ENCODE peak calls at places on chromosomes 11 and 22, in six cellular contexts. R, N, K, Q, D and T are unnamed samples.

GRCh38 chr11:79150320-79150719 is 290.5 kb downstream of the TENM4 start:
- DNase-seq in D (peak), R (no peak), N (no peak), K (no peak), Q (no peak), T (no peak)

GRCh38 chr11:69816671-69817070 is 2.5 kb downstream of the FGF3 start:
- DNase-seq in Q (no peak), N (no peak), D (peak), K (no peak), R (no peak), T (no peak)

GRCh38 chr11:11373934-11374333 is 20.9 kb upstream of the CSNK2A3 start:
- DNase-seq in Q (no peak), D (no peak), K (no peak), N (no peak), R (no peak), T (no peak)

GRCh38 chr11:130711193-130711592 is 205.1 kb downstream of the SNX19 start:
- DNase-seq in K (no peak), D (no peak), N (no peak), Q (peak), R (no peak), T (no peak)

GRCh38 chr11:114102993-114103896 is 43.7 kb downstream of the ZBTB16 start:
- DNase-seq in N (no peak), Q (no peak), R (peak), D (no peak), K (peak), T (no peak)

GRCh38 chr11:12457030-12457600 is 79.7 kb downstream of the PARVA start:
- DNase-seq in N (no peak), R (no peak), Q (peak), D (no peak), K (no peak), T (no peak)

GRCh38 chr11:12287009-12287373 is 90.4 kb upstream of the PARVA start:
- DNase-seq in K (peak), R (peak), N (peak), Q (peak), D (no peak), T (no peak)

GRCh38 chr22:26894766-26895485 is 237.5 kb downstream of the MIAT start:
- DNase-seq in R (no peak), Q (peak), N (peak), D (no peak), K (peak), T (no peak)

GRCh38 chr22:45007946-45008852 is 1.6 kb downstream of the PHF21B start:
- DNase-seq in N (no peak), Q (no peak), K (no peak), R (no peak), D (no peak), T (peak)

GRCh38 chr11:86164106-86164505 is 80.4 kb upstream of the EED start:
- DNase-seq in D (no peak), Q (no peak), K (no peak), N (no peak), R (no peak), T (no peak)
- TF ChIP-seq POLR2A in D (no peak), Q (no peak), K (no peak), N (no peak), R (no peak), T (no peak)

GRCh38 chr11:37248145-37248544 is 650.1 kb upstream of the RAG2 start:
- DNase-seq in N (no peak), Q (no peak), R (no peak), K (no peak), D (no peak), T (no peak)
- TF ChIP-seq POLR2A in N (no peak), Q (no peak), R (no peak), K (no peak), D (no peak), T (no peak)

DNA sequence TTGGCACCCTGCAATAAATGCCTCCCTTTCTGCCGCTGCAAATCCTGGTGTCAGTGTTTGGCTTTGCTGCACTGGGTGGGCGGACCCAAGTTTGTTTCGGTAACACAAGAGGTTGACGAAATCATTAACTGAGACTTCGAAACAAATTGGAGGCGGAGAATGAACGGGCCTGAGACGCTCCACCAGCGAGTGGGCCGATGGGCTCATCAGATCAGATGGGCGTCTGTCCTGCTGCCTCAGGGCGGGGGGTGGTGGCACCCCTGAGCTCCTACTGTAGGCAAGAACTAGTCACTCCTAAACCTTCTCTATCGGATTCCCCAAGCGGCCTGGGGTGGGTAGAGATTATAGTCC is 918 bp upstream of the CAPN5 start:
- DNase-seq in D (peak), R (peak), K (no peak), N (no peak), Q (peak), T (peak)
- TF ChIP-seq POLR2A in D (no peak), R (peak), K (no peak), N (no peak), Q (no peak), T (no peak)

DNA sequence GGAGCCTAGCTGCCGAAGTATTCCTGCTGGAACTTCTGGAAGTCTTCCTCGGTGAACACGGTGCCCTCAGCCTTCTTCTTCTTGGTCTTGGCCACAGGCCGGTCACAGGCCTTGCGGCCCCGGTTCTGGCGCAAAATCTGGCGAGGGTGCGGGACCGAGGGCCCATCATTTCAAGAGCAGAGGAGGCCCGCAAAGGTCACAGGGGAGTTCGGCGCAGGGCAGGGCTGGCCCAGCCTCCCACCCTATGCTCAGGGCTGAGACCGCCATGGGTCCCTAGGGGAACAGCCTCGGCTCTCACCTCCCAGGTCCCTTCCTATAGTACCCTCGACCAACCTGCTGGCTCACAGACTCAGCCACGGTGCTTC is 3.1 kb downstream of the RPS19BP1 start:
- DNase-seq in N (no peak), D (no peak), R (no peak), K (no peak), Q (no peak), T (no peak)
- TF ChIP-seq POLR2A in N (no peak), D (no peak), R (no peak), K (no peak), Q (no peak), T (no peak)

GRCh38 chr11:119093951-119094815 is 7.5 kb downstream of the DPAGT1 start:
- DNase-seq in D (peak), Q (peak), K (no peak), R (no peak), N (no peak), T (peak)
- TF ChIP-seq POLR2A in D (peak), Q (no peak), K (no peak), R (no peak), N (peak), T (peak)

GRCh38 chr22:46841528-46841927 is 79.1 kb downstream of the TBC1D22A start:
- DNase-seq in D (no peak), N (no peak), K (no peak), R (no peak), Q (peak), T (no peak)
- TF ChIP-seq POLR2A in D (no peak), N (no peak), K (no peak), R (no peak), Q (no peak), T (no peak)

GRCh38 chr11:108927791-108928545 is 263.1 kb downstream of the DDX10 start:
- DNase-seq in D (no peak), N (no peak), K (no peak), Q (peak), R (no peak), T (no peak)
- TF ChIP-seq POLR2A in D (no peak), N (no peak), K (no peak), Q (no peak), R (no peak), T (no peak)

GRCh38 chr22:17867160-17867785 is 93.0 kb upstream of the BID start:
- DNase-seq in D (peak), K (no peak), Q (no peak), N (no peak), R (peak), T (peak)

GRCh38 chr22:17866621-17867020 is 92.4 kb upstream of the BID start:
- DNase-seq in D (no peak), Q (no peak), N (no peak), R (no peak), K (no peak), T (no peak)

GRCh38 chr22:17864398-17865182 is 90.3 kb upstream of the BID start:
- DNase-seq in R (no peak), Q (no peak), K (no peak), D (no peak), N (no peak), T (no peak)

GRCh38 chr22:17865183-17866055 is 91.2 kb upstream of the BID start:
- DNase-seq in N (no peak), D (no peak), R (no peak), Q (no peak), K (no peak), T (peak)

GRCh38 chr22:17866127-17866526 is 91.9 kb upstream of the BID start:
- DNase-seq in K (no peak), R (no peak), N (no peak), Q (no peak), D (no peak), T (no peak)
- TF ChIP-seq POLR2A in K (no peak), R (no peak), N (no peak), Q (no peak), D (no peak), T (no peak)

GRCh38 chr22:24588756-24589481 is 4.0 kb downstream of the LRRC75B start:
- DNase-seq in D (no peak), K (no peak), Q (no peak), R (no peak), N (no peak), T (no peak)
- TF ChIP-seq POLR2A in D (no peak), K (no peak), Q (no peak), R (no peak), N (no peak), T (no peak)